ENCODE peak calls at places on chromosomes 4 and X, in seven cellular contexts. D is cardiac fibroblast; F is caudate nucleus; W is PC-9; O is activated CD4-positive, alpha-beta T cell treated with anti-CD3 and anti-CD28 coated beads, Interleukin-2, amount 50 U/mL, for 4 hours; P is H54; U is hypothalamus. H is an unnamed sample.

GRCh38 chr4:147842573-147842972 is 110.7 kb downstream of the ARHGAP10 start:
- DNase-seq in F (peak), P (no peak), U (no peak), D (peak), O (no peak), W (no peak), H (no peak)

GRCh38 chr4:95095352-95095974 is 337.7 kb downstream of the BMPR1B start:
- DNase-seq in D (peak), O (no peak), F (no peak), P (no peak), U (no peak), W (peak), H (no peak)

GRCh38 chr4:680931-681645 is 6.7 kb downstream of the MYL5 start:
- DNase-seq in D (peak), O (no peak), F (no peak), U (no peak), P (no peak), W (peak), H (no peak)

GRCh38 chr4:147782087-147782781 is 50.3 kb downstream of the ARHGAP10 start:
- DNase-seq in U (no peak), D (peak), P (no peak), W (peak), F (no peak), O (no peak), H (no peak)

GRCh38 chr4:89307446-89308160 is at the start of gene GPRIN3:
- DNase-seq in W (peak), U (peak), F (peak), P (no peak), O (peak), D (peak), H (peak)

GRCh38 chrX:52082578-52082977 is 13.6 kb upstream of the MAGED4B start:
- DNase-seq in P (no peak), W (no peak), O (no peak), D (peak), F (no peak), U (no peak), H (no peak)

GRCh38 chr4:88807499-88807898 is 109.9 kb upstream of the NAP1L5 start:
- DNase-seq in O (no peak), F (no peak), U (no peak), W (no peak), D (no peak), P (no peak), H (no peak)

GRCh38 chr4:129751646-129752045 is 655.7 kb downstream of the C4orf33 start:
- DNase-seq in U (no peak), W (no peak), F (no peak), O (no peak), D (no peak), P (no peak), H (no peak)

GRCh38 chrX:153673398-153674218 is at the start of gene PNCK:
- DNase-seq in P (no peak), D (no peak), O (no peak), U (no peak), F (no peak), W (no peak), H (no peak)

GRCh38 chr4:89357346-89357745 is 49.7 kb upstream of the GPRIN3 start:
- DNase-seq in U (no peak), F (no peak), W (no peak), D (no peak), O (no peak), P (no peak), H (no peak)

GRCh38 chrX:7021991-7022390 is 125.5 kb upstream of the STS start:
- DNase-seq in O (no peak), W (no peak), F (no peak), U (no peak), D (no peak), P (no peak), H (no peak)

GRCh38 chr4:145694929-145695328 is 15.0 kb downstream of the C4orf51 start:
- DNase-seq in U (no peak), P (no peak), W (no peak), D (no peak), O (no peak), F (no peak), H (no peak)

H was measured in activated T-helper 9 cell treated with anti-CD3 and anti-CD28 coated beads, Interleukin-2, amount 50 U/mL, for 16 hours.